ENCODE peak calls at places on chromosomes 5 and 9, in nine cellular contexts. Z is transverse colon; I is IMR-90; N is choroid plexus epithelial cell; O is lower lobe of right lung; M is CD8-positive, alpha-beta T cell; C is BE2C; K is cardiac fibroblast; E is mucosa of descending colon. R is an unnamed sample.

GRCh38 chr5:91020065-91020800 is 362.9 kb downstream of the ARRDC3 start:
- DNase-seq in E (no peak), M (no peak), K (peak; percentile 88), N (peak; percentile 67), O (no peak), Z (no peak), I (peak; percentile 63), C (no peak), R (peak; percentile 24)

GRCh38 chr5:170434953-170435605 is 45.9 kb upstream of the KCNMB1 start:
- DNase-seq in E (peak; percentile 62), N (peak; percentile 69), C (peak; percentile 58), I (peak; percentile 37), K (peak; percentile 64), Z (peak; percentile 43), O (peak; percentile 73), M (peak; percentile 54), R (peak; percentile 24)

GRCh38 chr5:42396111-42396510 is 27.1 kb upstream of the GHR start:
- DNase-seq in M (no peak), I (no peak), K (no peak), N (no peak), O (no peak), C (no peak), Z (no peak), E (no peak), R (no peak)

GRCh38 chr5:129361441-129362025 is 98.6 kb upstream of the ADAMTS19 start:
- DNase-seq in C (no peak), M (no peak), K (peak; percentile 44), N (peak; percentile 36), I (peak; percentile 3), Z (no peak), O (no peak), E (no peak), R (peak; percentile 54)

GRCh38 chr5:1519631-1520141 is 4.1 kb downstream of the LPCAT1 start:
- DNase-seq in I (no peak), Z (peak; percentile 4), C (no peak), E (peak; percentile 20), M (peak; percentile 9), K (no peak), N (no peak), O (no peak), R (no peak)

GRCh38 chr5:137264573-137264972 is 234.6 kb downstream of the SPOCK1 start:
- DNase-seq in O (no peak), M (no peak), Z (no peak), N (no peak), C (no peak), K (peak; percentile 62), E (no peak), I (peak; percentile 57), R (peak; percentile 92)

GRCh38 chr5:125484272-125485002 is 738.0 kb upstream of the ZNF608 start:
- DNase-seq in E (peak; percentile 57), K (peak; percentile 91), I (peak; percentile 93), C (peak; percentile 87), N (peak; percentile 92), Z (peak; percentile 70), M (no peak), O (peak; percentile 38), R (peak; percentile 95)

GRCh38 chr5:137438932-137439331 is 60.2 kb downstream of the SPOCK1 start:
- DNase-seq in C (no peak), M (no peak), Z (no peak), N (no peak), E (no peak), I (no peak), O (no peak), K (no peak), R (no peak)

GRCh38 chr5:166441-167372 is 24.6 kb upstream of the LRRC14B start:
- DNase-seq in N (no peak), M (no peak), I (no peak), K (no peak), C (peak; percentile 4), E (no peak), O (peak; percentile 41), Z (no peak), R (no peak)

GRCh38 chr5:1502046-1502736 is 21.6 kb downstream of the LPCAT1 start:
- DNase-seq in K (no peak), O (peak; percentile 87), Z (peak; percentile 41), N (no peak), I (no peak), E (peak; percentile 50), M (peak; percentile 45), C (no peak), R (no peak)

GRCh38 chr9:83981126-83981871 is 694 bp downstream of the RMI1 start:
- DNase-seq in O (no peak), C (peak; percentile 52), K (peak; percentile 63), M (no peak), N (peak; percentile 57), E (no peak), Z (peak; percentile 59), I (peak; percentile 35), R (peak; percentile 72)

GRCh38 chr9:93043122-93043521 is 15.4 kb upstream of the SUSD3 start:
- DNase-seq in M (no peak), Z (no peak), N (no peak), K (no peak), I (no peak), C (no peak), O (no peak), E (no peak), R (no peak)

GRCh38 chr5:117160361-117160760 is 585.7 kb upstream of the SEMA6A start:
- DNase-seq in E (no peak), C (no peak), O (no peak), I (no peak), K (no peak), Z (no peak), M (no peak), N (no peak), R (no peak)

GRCh38 chr5:45205403-45205961 is 396.7 kb downstream of the MRPS30 start:
- DNase-seq in E (no peak), O (no peak), N (no peak), M (no peak), C (no peak), I (no peak), K (no peak), Z (no peak), R (no peak)

GRCh38 chr5:158648631-158649030 is 451.1 kb downstream of the EBF1 start:
- DNase-seq in M (no peak), Z (no peak), O (no peak), C (no peak), I (no peak), K (no peak), E (no peak), N (no peak), R (peak; percentile 35)

GRCh38 chr5:147393866-147394265 is 116.0 kb downstream of the DPYSL3 start:
- DNase-seq in M (no peak), I (no peak), C (no peak), N (no peak), Z (no peak), E (no peak), O (no peak), K (no peak), R (no peak)
- TF ChIP-seq CTCF in M (no peak), I (peak; percentile 20), C (peak; percentile 37), N (peak; percentile 41), Z (no peak), E (no peak), O (no peak), K (peak; percentile 52), R (no peak)

DNA sequence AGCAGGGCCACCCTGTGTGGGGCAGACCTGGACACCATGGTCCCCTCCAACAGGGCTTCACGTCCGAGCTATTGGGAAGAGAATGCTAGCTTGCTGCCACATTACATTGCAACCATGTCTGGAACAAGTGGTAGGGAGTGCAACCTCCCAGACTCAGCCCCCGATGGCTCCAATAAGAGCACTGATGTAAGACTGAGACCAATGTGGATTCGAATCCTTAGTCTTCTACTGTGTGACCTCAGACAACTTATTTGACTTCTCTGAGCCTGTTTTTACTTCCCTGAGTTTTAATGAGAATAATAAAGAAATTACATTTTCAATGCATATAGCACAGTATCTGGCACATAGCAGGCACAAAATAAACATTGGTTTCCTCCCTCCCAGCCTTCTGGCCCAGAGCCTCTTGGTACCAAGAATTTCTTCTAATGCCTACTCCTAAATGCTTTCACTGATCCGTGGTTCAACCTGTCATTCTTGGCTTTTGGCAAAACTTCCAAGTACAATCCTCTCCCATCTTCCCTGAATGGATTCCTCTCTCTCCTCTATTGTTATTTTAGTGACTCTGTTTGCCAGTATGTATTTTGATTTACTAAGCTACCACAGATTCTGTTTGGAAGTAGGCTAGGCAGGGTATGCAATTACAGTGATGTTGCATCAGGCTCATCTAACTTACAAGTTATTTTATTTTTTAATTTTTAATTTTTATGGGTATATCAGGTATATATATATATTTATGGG is 34.6 kb upstream of the COL15A1 start:
- DNase-seq in M (no peak), C (no peak), K (peak; percentile 87), I (peak; percentile 91), E (no peak), N (peak; percentile 77), Z (no peak), O (no peak), R (peak; percentile 66)
- H3K4me3 ChIP-seq in M (no peak overlapping the region), C (no peak overlapping the region), K (no peak overlapping the region), I (no peak overlapping the region), E (no peak overlapping the region), N (no peak overlapping the region), Z (no peak overlapping the region), O (no peak overlapping the region), R (no peak overlapping the region)

GRCh38 chr9:37011530-37011929 is 22.5 kb downstream of the PAX5 start:
- DNase-seq in I (no peak), M (no peak), E (no peak), O (no peak), C (no peak), N (no peak), K (no peak), Z (no peak), R (no peak)
- TF ChIP-seq CTCF in I (no peak), M (no peak), E (no peak), O (no peak), C (no peak), N (no peak), K (no peak), Z (no peak), R (no peak)

GRCh38 chr5:103263054-103263453 is 4.5 kb downstream of the MACIR start:
- DNase-seq in C (no peak), K (no peak), Z (no peak), N (no peak), O (no peak), M (no peak), I (no peak), E (no peak), R (no peak)

GRCh38 chr5:103262422-103262871 is 3.9 kb downstream of the MACIR start:
- DNase-seq in N (peak; percentile 34), K (peak; percentile 38), E (no peak), Z (no peak), C (no peak), M (no peak), O (no peak), I (peak; percentile 32), R (peak; percentile 18)

GRCh38 chr5:103258957-103259704 is 568 bp downstream of the MACIR start:
- DNase-seq in E (peak; percentile 82), I (peak; percentile 19), M (peak; percentile 53), C (peak; percentile 79), O (peak; percentile 78), K (peak; percentile 47), Z (peak; percentile 70), N (peak; percentile 32), R (peak; percentile 70)

GRCh38 chr5:103259705-103260355 is 1.3 kb downstream of the MACIR start:
- DNase-seq in K (peak; percentile 48), E (no peak), N (peak; percentile 46), M (no peak), Z (peak; percentile 54), O (no peak), I (peak; percentile 23), C (peak; percentile 54), R (peak; percentile 59)

GRCh38 chr5:103260951-103261350 is 2.4 kb downstream of the MACIR start:
- DNase-seq in E (no peak), O (no peak), M (no peak), K (no peak), I (no peak), C (no peak), Z (no peak), N (no peak), R (no peak)
- H3K4me3 ChIP-seq in E (no peak overlapping the region), O (no peak overlapping the region), M (no peak overlapping the region), K (no peak overlapping the region), I (no peak overlapping the region), C (peak overlapping the region; percentile 80), Z (peak overlapping the region; percentile 88), N (no peak overlapping the region), R (peak overlapping the region; percentile 98)

R was measured in foreskin fibroblast.